ENCODE peak calls at places on chromosomes 7 and 10, in six cellular contexts. One of them, this sample, is unnamed.
A peak's percentile ranks its signal among the peaks of the same experiment; 100 is the strongest.

GRCh38 chr10:35813219-35813618 is 171.1 kb upstream of the FZD8 start:
- DNase-seq in head of caudate nucleus: no peak
- DNase-seq in effector memory CD4-positive, alpha-beta T cell: no peak
- DNase-seq in ELR: no peak
- DNase-seq in HCEC 1CT: no peak
- DNase-seq in stromal cell of bone marrow: no peak
- DNase-seq in this sample: no peak

GRCh38 chr10:12772797-12773587 is 228.5 kb downstream of the CCDC3 start:
- DNase-seq in HCEC 1CT: no peak
- DNase-seq in ELR: no peak
- DNase-seq in effector memory CD4-positive, alpha-beta T cell: no peak
- DNase-seq in stromal cell of bone marrow: no peak
- DNase-seq in head of caudate nucleus: no peak
- DNase-seq in this sample: no peak

GRCh38 chr10:14623931-14624330 is 150.8 kb downstream of the FAM107B start:
- DNase-seq in effector memory CD4-positive, alpha-beta T cell: no peak
- DNase-seq in stromal cell of bone marrow: no peak
- DNase-seq in ELR: no peak
- DNase-seq in head of caudate nucleus: no peak
- DNase-seq in HCEC 1CT: no peak
- DNase-seq in this sample: no peak

GRCh38 chr10:127577376-127577775 is 28.3 kb downstream of the NPS start:
- DNase-seq in stromal cell of bone marrow: no peak
- DNase-seq in ELR: peak; percentile 34
- DNase-seq in head of caudate nucleus: no peak
- DNase-seq in effector memory CD4-positive, alpha-beta T cell: no peak
- DNase-seq in HCEC 1CT: peak; percentile 3
- DNase-seq in this sample: no peak

GRCh38 chr10:25226775-25227682 is 52.2 kb downstream of the GPR158 start:
- DNase-seq in effector memory CD4-positive, alpha-beta T cell: no peak
- DNase-seq in HCEC 1CT: peak; percentile 2
- DNase-seq in stromal cell of bone marrow: peak; percentile 48
- DNase-seq in head of caudate nucleus: peak; percentile 60
- DNase-seq in ELR: peak; percentile 60
- DNase-seq in this sample: peak; percentile 41

GRCh38 chr10:91621483-91622113 is 11.3 kb downstream of the PPP1R3C start:
- DNase-seq in head of caudate nucleus: no peak
- DNase-seq in ELR: no peak
- DNase-seq in stromal cell of bone marrow: no peak
- DNase-seq in HCEC 1CT: no peak
- DNase-seq in effector memory CD4-positive, alpha-beta T cell: no peak
- DNase-seq in this sample: no peak

GRCh38 chr7:155093586-155093985 is 23.5 kb downstream of the HTR5A start:
- DNase-seq in effector memory CD4-positive, alpha-beta T cell: no peak
- DNase-seq in HCEC 1CT: no peak
- DNase-seq in ELR: peak; percentile 5
- DNase-seq in stromal cell of bone marrow: no peak
- DNase-seq in head of caudate nucleus: no peak
- DNase-seq in this sample: no peak

GRCh38 chr10:115830260-115830970 is 442.6 kb downstream of the GFRA1 start:
- DNase-seq in HCEC 1CT: peak; percentile 71
- DNase-seq in ELR: peak; percentile 67
- DNase-seq in stromal cell of bone marrow: peak; percentile 53
- DNase-seq in head of caudate nucleus: no peak
- DNase-seq in effector memory CD4-positive, alpha-beta T cell: no peak
- DNase-seq in this sample: no peak

GRCh38 chr10:3825862-3826351 is 40.9 kb upstream of the KLF6 start:
- DNase-seq in effector memory CD4-positive, alpha-beta T cell: no peak
- DNase-seq in HCEC 1CT: no peak
- DNase-seq in stromal cell of bone marrow: no peak
- DNase-seq in head of caudate nucleus: no peak
- DNase-seq in ELR: peak; percentile 83
- DNase-seq in this sample: peak; percentile 59

GRCh38 chr7:35975851-35976454 is 175.1 kb downstream of the SEPTIN7 start:
- DNase-seq in stromal cell of bone marrow: peak; percentile 47
- DNase-seq in effector memory CD4-positive, alpha-beta T cell: no peak
- DNase-seq in head of caudate nucleus: no peak
- DNase-seq in ELR: peak; percentile 80
- DNase-seq in HCEC 1CT: peak; percentile 60
- DNase-seq in this sample: peak; percentile 53

GRCh38 chr7:23206511-23206867 is 24.6 kb downstream of the NUP42 start:
- DNase-seq in effector memory CD4-positive, alpha-beta T cell: no peak
- DNase-seq in ELR: no peak
- DNase-seq in stromal cell of bone marrow: no peak
- DNase-seq in HCEC 1CT: no peak
- DNase-seq in head of caudate nucleus: no peak
- DNase-seq in this sample: no peak

GRCh38 chr10:3102721-3103410 is 35.5 kb downstream of the PFKP start:
- DNase-seq in HCEC 1CT: no peak
- DNase-seq in head of caudate nucleus: no peak
- DNase-seq in stromal cell of bone marrow: peak; percentile 21
- DNase-seq in ELR: no peak
- DNase-seq in effector memory CD4-positive, alpha-beta T cell: no peak
- DNase-seq in this sample: no peak

GRCh38 chr7:46468753-46469356 is 547.8 kb upstream of the IGFBP3 start:
- DNase-seq in head of caudate nucleus: no peak
- DNase-seq in effector memory CD4-positive, alpha-beta T cell: no peak
- DNase-seq in ELR: peak; percentile 27
- DNase-seq in HCEC 1CT: no peak
- DNase-seq in stromal cell of bone marrow: no peak
- DNase-seq in this sample: no peak

GRCh38 chr10:68043030-68043429 is 32.1 kb downstream of the HERC4 start:
- DNase-seq in ELR: peak; percentile 69
- DNase-seq in head of caudate nucleus: no peak
- DNase-seq in effector memory CD4-positive, alpha-beta T cell: no peak
- DNase-seq in stromal cell of bone marrow: peak; percentile 19
- DNase-seq in HCEC 1CT: peak; percentile 56
- DNase-seq in this sample: no peak

GRCh38 chr7:20651960-20652544 is 36.6 kb downstream of the ABCB5 start:
- DNase-seq in ELR: peak; percentile 1
- DNase-seq in head of caudate nucleus: no peak
- DNase-seq in HCEC 1CT: peak; percentile 23
- DNase-seq in effector memory CD4-positive, alpha-beta T cell: no peak
- DNase-seq in stromal cell of bone marrow: peak; percentile 34
- DNase-seq in this sample: peak; percentile 18

GRCh38 chr10:70359017-70359550 is 23.3 kb downstream of the LRRC20 start:
- DNase-seq in head of caudate nucleus: no peak
- DNase-seq in stromal cell of bone marrow: no peak
- DNase-seq in ELR: no peak
- DNase-seq in effector memory CD4-positive, alpha-beta T cell: no peak
- DNase-seq in HCEC 1CT: no peak
- DNase-seq in this sample: no peak

GRCh38 chr7:23864984-23865383 is 155.0 kb downstream of the STK31 start:
- DNase-seq in HCEC 1CT: peak; percentile 94
- DNase-seq in stromal cell of bone marrow: peak; percentile 59
- DNase-seq in ELR: peak; percentile 91
- DNase-seq in head of caudate nucleus: no peak
- DNase-seq in effector memory CD4-positive, alpha-beta T cell: no peak
- DNase-seq in this sample: no peak

GRCh38 chr10:113562693-113563092 is 9.8 kb downstream of the HABP2 start:
- DNase-seq in head of caudate nucleus: no peak
- DNase-seq in ELR: no peak
- DNase-seq in effector memory CD4-positive, alpha-beta T cell: no peak
- DNase-seq in HCEC 1CT: no peak
- DNase-seq in stromal cell of bone marrow: no peak
- DNase-seq in this sample: no peak

GRCh38 chr7:77783540-77783939 is 14.7 kb downstream of the TMEM60 start:
- DNase-seq in ELR: no peak
- DNase-seq in head of caudate nucleus: no peak
- DNase-seq in effector memory CD4-positive, alpha-beta T cell: no peak
- DNase-seq in stromal cell of bone marrow: no peak
- DNase-seq in HCEC 1CT: no peak
- DNase-seq in this sample: no peak

GRCh38 chr7:122337011-122337410 is 32.5 kb upstream of the FEZF1 start:
- DNase-seq in effector memory CD4-positive, alpha-beta T cell: no peak
- DNase-seq in ELR: no peak
- DNase-seq in stromal cell of bone marrow: no peak
- DNase-seq in HCEC 1CT: no peak
- DNase-seq in head of caudate nucleus: no peak
- DNase-seq in this sample: no peak

GRCh38 chr10:35259769-35260397 is 76.4 kb upstream of the CCNY start:
- DNase-seq in stromal cell of bone marrow: peak; percentile 97
- DNase-seq in effector memory CD4-positive, alpha-beta T cell: no peak
- DNase-seq in HCEC 1CT: peak; percentile 94
- DNase-seq in ELR: peak; percentile 97
- DNase-seq in head of caudate nucleus: no peak
- DNase-seq in this sample: peak; percentile 58

GRCh38 chr7:71389976-71390375 is 258.0 kb downstream of the GALNT17 start:
- DNase-seq in effector memory CD4-positive, alpha-beta T cell: no peak
- DNase-seq in HCEC 1CT: no peak
- DNase-seq in stromal cell of bone marrow: no peak
- DNase-seq in head of caudate nucleus: no peak
- DNase-seq in ELR: no peak
- DNase-seq in this sample: no peak

GRCh38 chr10:131723601-131724530 is 176.9 kb upstream of the PPP2R2D start:
- DNase-seq in head of caudate nucleus: peak; percentile 37
- DNase-seq in HCEC 1CT: no peak
- DNase-seq in ELR: no peak
- DNase-seq in effector memory CD4-positive, alpha-beta T cell: no peak
- DNase-seq in stromal cell of bone marrow: no peak
- DNase-seq in this sample: no peak

GRCh38 chr10:20999713-21000112 is 102.6 kb upstream of the NEBL start:
- DNase-seq in head of caudate nucleus: no peak
- DNase-seq in effector memory CD4-positive, alpha-beta T cell: no peak
- DNase-seq in stromal cell of bone marrow: no peak
- DNase-seq in HCEC 1CT: no peak
- DNase-seq in ELR: no peak
- DNase-seq in this sample: no peak

GRCh38 chr7:150410131-150410530 is 31.0 kb downstream of the ZNF775 start:
- DNase-seq in head of caudate nucleus: no peak
- DNase-seq in stromal cell of bone marrow: no peak
- DNase-seq in effector memory CD4-positive, alpha-beta T cell: no peak
- DNase-seq in ELR: no peak
- DNase-seq in HCEC 1CT: no peak
- DNase-seq in this sample: no peak

GRCh38 chr10:121516483-121516882 is 81.8 kb downstream of the FGFR2 start:
- DNase-seq in effector memory CD4-positive, alpha-beta T cell: no peak
- DNase-seq in stromal cell of bone marrow: no peak
- DNase-seq in head of caudate nucleus: no peak
- DNase-seq in HCEC 1CT: no peak
- DNase-seq in ELR: no peak
- DNase-seq in this sample: no peak

GRCh38 chr10:86658261-86658741 is 4.0 kb downstream of the OPN4 start:
- DNase-seq in stromal cell of bone marrow: no peak
- DNase-seq in HCEC 1CT: no peak
- DNase-seq in head of caudate nucleus: no peak
- DNase-seq in ELR: no peak
- DNase-seq in effector memory CD4-positive, alpha-beta T cell: no peak
- DNase-seq in this sample: no peak

GRCh38 chr10:118151461-118151860 is 104.7 kb upstream of the RAB11FIP2 start:
- DNase-seq in head of caudate nucleus: no peak
- DNase-seq in effector memory CD4-positive, alpha-beta T cell: no peak
- DNase-seq in HCEC 1CT: no peak
- DNase-seq in stromal cell of bone marrow: no peak
- DNase-seq in ELR: no peak
- DNase-seq in this sample: peak; percentile 35

GRCh38 chr10:27741173-27742091 is 4.2 kb downstream of the MKX start:
- DNase-seq in stromal cell of bone marrow: no peak
- DNase-seq in HCEC 1CT: no peak
- DNase-seq in effector memory CD4-positive, alpha-beta T cell: no peak
- DNase-seq in ELR: no peak
- DNase-seq in head of caudate nucleus: no peak
- DNase-seq in this sample: peak; percentile 4

GRCh38 chr7:151689196-151689971 is 169.7 kb upstream of the RHEB start:
- DNase-seq in ELR: no peak
- DNase-seq in effector memory CD4-positive, alpha-beta T cell: no peak
- DNase-seq in stromal cell of bone marrow: no peak
- DNase-seq in HCEC 1CT: no peak
- DNase-seq in head of caudate nucleus: peak; percentile 71
- DNase-seq in this sample: no peak

GRCh38 chr7:140230862-140231778 is 54.3 kb upstream of the KDM7A start:
- DNase-seq in effector memory CD4-positive, alpha-beta T cell: peak; percentile 30
- DNase-seq in stromal cell of bone marrow: no peak
- DNase-seq in head of caudate nucleus: peak; percentile 60
- DNase-seq in HCEC 1CT: no peak
- DNase-seq in ELR: peak; percentile 17
- DNase-seq in this sample: peak; percentile 37

GRCh38 chr7:92880212-92881090 is 44.1 kb upstream of the CDK6 start:
- DNase-seq in effector memory CD4-positive, alpha-beta T cell: no peak
- DNase-seq in HCEC 1CT: peak; percentile 16
- DNase-seq in stromal cell of bone marrow: no peak
- DNase-seq in ELR: peak; percentile 32
- DNase-seq in head of caudate nucleus: no peak
- DNase-seq in this sample: peak; percentile 35

GRCh38 chr7:138512092-138512858 is 52.2 kb downstream of the TRIM24 start:
- DNase-seq in stromal cell of bone marrow: no peak
- DNase-seq in effector memory CD4-positive, alpha-beta T cell: no peak
- DNase-seq in ELR: no peak
- DNase-seq in HCEC 1CT: no peak
- DNase-seq in head of caudate nucleus: no peak
- DNase-seq in this sample: no peak

This sample was measured in trophoblast cell.